ENCODE peak calls at places on chromosomes 7 and 10, in four cellular contexts. H is HCT116, P is H1, K is gastrocnemius medialis. T is an unnamed sample.

GRCh38 chr10:1297566-1298301 is 241.5 kb downstream of the WDR37 start:
- DNase-seq in H (no peak), P (peak), K (no peak), T (no peak)

GRCh38 chr10:14534152-14534551 is 203.4 kb upstream of the FRMD4A start:
- DNase-seq in H (no peak), P (no peak), K (no peak), T (no peak)

GRCh38 chr7:46156039-46156438 is 235.0 kb upstream of the IGFBP3 start:
- DNase-seq in H (no peak), P (no peak), K (no peak), T (no peak)

GRCh38 chr10:95295031-95295755 is 4.4 kb upstream of the PDLIM1 start:
- DNase-seq in H (no peak), P (peak), K (no peak), T (no peak)

GRCh38 chr10:112375721-112376577 is 2.0 kb downstream of the ACSL5 start:
- DNase-seq in H (no peak), P (no peak), K (no peak), T (peak)

GRCh38 chr10:98295401-98295811 is 27.4 kb upstream of the LOXL4 start:
- DNase-seq in H (no peak), P (no peak), K (no peak), T (no peak)

GRCh38 chr7:70640266-70640833 is 491.6 kb upstream of the GALNT17 start:
- DNase-seq in H (no peak), P (no peak), K (no peak), T (no peak)

GRCh38 chr10:129106314-129106713 is 360.7 kb upstream of the MGMT start:
- DNase-seq in H (no peak), P (no peak), K (no peak), T (no peak)

GRCh38 chr10:6135039-6135438 is 46.2 kb downstream of the RBM17 start:
- DNase-seq in H (no peak), P (no peak), K (no peak), T (no peak)

GRCh38 chr10:18214692-18215563 is 74.7 kb downstream of the CACNB2 start:
- DNase-seq in H (no peak), P (peak), K (no peak), T (peak)

GRCh38 chr10:79333513-79333912 is 13.8 kb upstream of the PPIF start:
- DNase-seq in H (no peak), P (no peak), K (no peak), T (no peak)

GRCh38 chr7:79051915-79052314 is 401.6 kb downstream of the MAGI2 start:
- DNase-seq in H (no peak), P (no peak), K (no peak), T (no peak)

GRCh38 chr10:116385994-116386809 is 41.4 kb upstream of the PNLIPRP3 start:
- DNase-seq in H (peak), P (no peak), K (no peak), T (peak)

GRCh38 chr10:117621196-117621595 is 78.7 kb downstream of the EMX2 start:
- DNase-seq in H (no peak), P (peak), K (no peak), T (no peak)

GRCh38 chr7:50826371-50827172 is 43.9 kb upstream of the GRB10 start:
- DNase-seq in H (peak), P (no peak), K (no peak), T (no peak)

GRCh38 chr10:132104062-132104461 is 38.3 kb downstream of the JAKMIP3 start:
- DNase-seq in H (no peak), P (no peak), K (no peak), T (no peak)

GRCh38 chr7:112331495-112331894 is 118.8 kb upstream of the IFRD1 start:
- DNase-seq in H (no peak), P (no peak), K (no peak), T (no peak)

GRCh38 chr7:503046-503574 is 16.5 kb downstream of the PDGFA start:
- DNase-seq in H (no peak), P (no peak), K (no peak), T (no peak)

GRCh38 chr7:444606-445005 is 75.0 kb downstream of the PDGFA start:
- DNase-seq in H (no peak), P (no peak), K (no peak), T (no peak)

GRCh38 chr7:150852371-150852905 is at the start of gene AOC1:
- DNase-seq in H (no peak), P (peak), K (no peak), T (no peak)

GRCh38 chr10:131021967-131022366 is 289.6 kb downstream of the TCERG1L start:
- DNase-seq in H (no peak), P (no peak), K (no peak), T (no peak)

GRCh38 chr10:131021246-131021895 is 290.1 kb downstream of the TCERG1L start:
- DNase-seq in H (no peak), P (no peak), K (no peak), T (no peak)

GRCh38 chr10:131020775-131021174 is 290.7 kb downstream of the TCERG1L start:
- DNase-seq in H (no peak), P (no peak), K (no peak), T (no peak)

GRCh38 chr10:131022981-131023380 is 288.5 kb downstream of the TCERG1L start:
- DNase-seq in H (no peak), P (no peak), K (no peak), T (no peak)

DNA sequence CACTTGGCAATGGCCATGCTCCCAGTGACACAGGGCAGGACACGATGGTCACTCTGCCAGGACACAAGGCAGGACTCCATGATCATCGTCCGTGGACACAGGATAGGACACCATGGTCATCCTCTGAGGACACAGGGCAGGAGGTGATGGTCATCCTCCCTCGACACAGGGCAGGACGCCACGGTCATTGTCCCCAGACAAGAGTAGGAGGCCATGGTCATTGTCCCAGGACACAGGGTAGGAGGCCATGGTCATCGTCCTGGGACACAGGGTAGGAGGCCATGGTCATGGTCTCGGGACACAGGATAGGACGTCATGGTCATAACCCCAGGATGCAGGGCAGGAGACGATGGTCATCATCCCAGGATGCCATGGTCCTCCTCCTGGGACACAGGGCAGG is 289.2 kb downstream of the TCERG1L start:
- DNase-seq in H (no peak), P (no peak), K (no peak), T (no peak)
- TF ChIP-seq POLR2A in H (no peak), P (no peak), K (no peak), T (no peak)

DNA sequence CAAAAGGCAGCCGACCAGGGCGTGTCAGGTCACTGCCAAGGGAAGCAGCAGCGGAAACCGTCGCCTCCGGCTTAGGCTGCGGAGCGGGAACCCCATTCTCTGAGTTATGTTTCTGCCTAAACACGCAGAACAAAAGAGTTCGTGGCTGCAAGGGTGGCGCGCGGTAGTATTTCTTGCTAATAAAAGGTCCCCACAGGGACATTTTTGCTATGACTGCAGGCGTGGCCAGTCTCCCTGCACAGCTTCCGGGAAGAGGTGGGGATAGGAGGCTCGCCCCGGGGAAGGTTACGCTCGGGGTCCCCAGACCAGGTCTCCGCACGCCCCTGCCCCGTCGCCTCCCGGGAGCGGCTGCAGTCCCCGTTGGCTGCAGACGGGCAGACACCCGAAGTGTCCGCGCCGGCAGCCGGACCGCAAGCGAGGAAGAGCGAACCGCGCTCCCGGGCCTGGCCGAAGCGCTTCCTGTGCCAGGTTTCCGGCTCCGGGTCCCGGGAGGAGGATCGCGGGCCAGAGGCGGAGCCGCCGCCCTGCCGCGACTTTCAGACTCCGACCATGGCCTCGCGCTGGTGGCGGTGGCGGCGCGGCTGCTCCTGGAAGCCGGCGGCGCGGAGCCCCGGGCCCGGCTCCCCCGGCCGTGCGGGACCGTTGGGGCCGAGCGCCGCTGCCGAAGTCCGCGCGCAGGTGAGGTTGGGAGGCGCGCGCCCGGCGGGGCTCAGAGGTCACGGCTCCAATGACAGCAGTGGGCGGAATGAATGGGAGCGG is at the start of gene PDSS1:
- DNase-seq in H (peak), P (peak), K (peak), T (peak)
- TF ChIP-seq POLR2A in H (no peak), P (no peak), K (no peak), T (peak)

DNA sequence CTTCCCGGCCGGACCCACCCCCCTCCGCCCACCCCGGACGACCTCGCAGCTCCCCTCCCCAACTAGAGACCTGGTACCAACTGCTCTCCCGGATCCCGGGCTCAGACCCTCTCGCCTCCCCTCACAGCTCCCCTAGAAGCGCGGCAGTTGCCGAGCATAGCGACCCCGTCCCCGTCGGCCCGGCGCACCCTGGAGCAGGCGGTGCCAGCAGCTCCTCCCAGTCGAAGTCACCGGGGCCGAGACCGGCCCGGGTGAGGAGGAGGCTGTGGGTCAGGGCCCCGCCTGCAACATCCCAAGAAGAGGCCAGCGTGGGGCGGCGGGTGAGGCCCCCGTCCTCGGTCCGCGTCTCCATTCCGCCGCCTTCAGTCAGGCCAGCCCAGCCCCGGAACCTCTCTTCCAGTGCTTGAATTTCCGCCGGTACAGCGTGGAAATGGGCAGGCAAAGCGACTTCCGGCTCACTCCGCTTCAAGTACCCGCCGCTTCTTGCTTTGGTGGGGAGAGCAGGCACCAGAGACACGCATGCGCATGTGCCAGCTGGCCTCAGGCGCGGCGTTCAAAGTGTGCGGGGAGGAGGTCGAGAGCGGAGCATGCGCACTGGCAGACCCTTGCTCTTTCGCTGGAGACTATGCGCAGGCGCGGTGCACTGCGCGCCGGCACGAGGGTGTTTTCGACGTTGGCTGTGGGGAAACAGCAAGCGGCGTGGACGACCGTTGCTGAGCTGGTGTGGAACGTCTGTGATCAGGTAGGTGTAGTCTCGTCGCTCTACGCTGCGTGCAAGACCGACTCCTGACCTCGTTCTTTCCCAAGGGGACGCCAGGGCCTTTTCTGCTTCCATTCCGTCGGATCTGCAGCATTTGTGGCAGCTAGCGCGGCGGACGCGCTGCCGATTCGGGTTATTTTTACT is at the start of gene C10orf88:
- DNase-seq in H (peak), P (peak), K (peak), T (peak)
- TF ChIP-seq POLR2A in H (peak), P (peak), K (no peak), T (peak)

DNA sequence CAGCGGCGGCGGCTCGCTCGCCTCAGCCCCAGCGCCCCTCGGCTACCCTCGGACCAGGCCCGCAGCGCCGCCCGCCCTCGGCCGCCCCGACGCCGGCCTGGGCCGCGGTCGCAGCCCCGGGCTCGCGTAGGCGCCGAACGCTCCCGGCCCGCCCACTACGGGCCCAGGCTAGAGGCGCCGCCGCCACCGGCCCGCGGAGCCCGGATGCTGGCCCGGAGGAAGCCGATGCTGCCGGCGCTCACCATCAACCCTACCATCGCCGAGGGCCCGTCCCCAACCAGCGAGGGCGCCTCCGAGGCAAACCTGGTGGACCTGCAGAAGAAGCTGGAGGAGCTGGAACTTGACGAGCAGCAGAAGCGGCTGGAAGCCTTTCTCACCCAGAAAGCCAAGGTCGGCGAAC is 18.2 kb upstream of the TSPAN33 start:
- DNase-seq in H (no peak), P (peak), K (no peak), T (no peak)
- TF ChIP-seq POLR2A in H (no peak), P (no peak), K (no peak), T (no peak)

GRCh38 chr7:97872025-97872669 is at the start of gene ASNS:
- DNase-seq in H (peak), P (peak), K (peak), T (peak)
- TF ChIP-seq POLR2A in H (peak), P (peak), K (peak), T (peak)

GRCh38 chr7:43902542-43903054 is 3.8 kb downstream of the URGCP start:
- DNase-seq in H (no peak), P (no peak), K (no peak), T (no peak)

GRCh38 chr7:43905209-43905946 is 1.0 kb downstream of the URGCP start:
- DNase-seq in H (peak), P (no peak), K (peak), T (no peak)

GRCh38 chr7:43904533-43905208 is 1.7 kb downstream of the URGCP start:
- DNase-seq in H (no peak), P (no peak), K (no peak), T (no peak)

GRCh38 chr7:43905954-43906326 is 456 bp downstream of the URGCP start:
- DNase-seq in H (no peak), P (peak), K (no peak), T (no peak)

DNA sequence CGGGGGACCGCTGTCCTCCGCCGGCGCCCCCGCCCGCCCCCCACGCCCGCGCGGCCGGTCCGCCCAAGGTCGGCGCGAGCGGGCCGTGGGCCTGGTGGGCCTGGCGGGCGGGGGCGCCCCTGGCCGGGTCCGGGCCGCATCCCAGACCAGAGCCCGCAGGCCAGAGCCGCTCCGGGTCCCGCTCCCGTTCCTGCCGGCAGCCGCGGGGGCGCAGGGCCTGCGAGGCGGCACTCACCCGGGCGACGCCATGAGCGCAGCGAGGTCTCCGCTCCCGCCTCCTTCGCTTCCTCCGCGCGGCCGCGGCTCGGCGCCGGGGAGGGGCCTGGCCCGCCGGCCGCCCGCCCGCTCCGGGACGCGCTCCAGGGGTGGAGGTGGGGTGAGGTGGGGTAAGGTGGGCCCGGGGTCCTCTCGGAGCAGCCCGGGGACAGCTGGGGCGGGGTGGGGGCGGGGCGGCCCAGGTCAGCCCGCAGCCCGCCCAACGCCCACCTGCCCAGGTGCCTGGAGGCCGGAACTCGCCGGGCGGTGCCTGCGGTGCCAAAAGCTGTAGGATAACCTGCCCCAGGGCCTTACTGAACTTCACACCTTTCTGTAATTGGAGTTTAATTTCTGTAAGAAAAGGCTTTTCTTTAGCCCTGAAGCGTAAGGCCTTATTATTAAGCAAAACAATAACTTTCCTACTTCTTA is at the start of gene URGCP:
- DNase-seq in H (no peak), P (peak), K (no peak), T (no peak)
- TF ChIP-seq POLR2A in H (peak), P (no peak), K (no peak), T (peak)

T was measured in tibial nerve.